ENCODE peak calls at places on chromosomes 11 and 22, in nine cellular contexts. G, Z, A, Y, H, L, U, E and T are unnamed samples.

GRCh38 chr11:19087658-19088057 is 27.1 kb upstream of the MRGPRX2 start:
- DNase-seq in U (no peak), H (no peak), Y (no peak), L (peak; percentile 96), G (no peak), A (no peak), Z (no peak), E (no peak), T (no peak)

GRCh38 chr11:45665206-45665932 is at the start of gene CHST1:
- DNase-seq in Y (no peak), G (no peak), Z (peak; percentile 56), A (no peak), U (no peak), L (no peak), E (peak; percentile 55), H (peak; percentile 77), T (peak; percentile 62)

GRCh38 chr22:30628491-30628890 is 7.1 kb upstream of the SLC35E4 start:
- DNase-seq in U (no peak), L (no peak), Y (no peak), E (no peak), Z (peak; percentile 16), G (no peak), H (no peak), A (no peak), T (peak; percentile 61)

GRCh38 chr11:110929129-110929528 is 216.9 kb upstream of the ARHGAP20 start:
- DNase-seq in L (no peak), Z (no peak), E (no peak), H (no peak), Y (no peak), G (no peak), U (no peak), A (no peak), T (no peak)

GRCh38 chr11:19576054-19576453 is 136.6 kb upstream of the NAV2 start:
- DNase-seq in Z (no peak), H (no peak), E (no peak), A (no peak), G (no peak), L (no peak), U (no peak), Y (no peak), T (no peak)

GRCh38 chr22:19800761-19801244 is 40.2 kb downstream of the TBX1 start:
- DNase-seq in L (no peak), A (no peak), G (no peak), Z (no peak), E (no peak), Y (no peak), H (peak; percentile 67), U (no peak), T (peak; percentile 41)

GRCh38 chr11:125343086-125343731 is 152.9 kb downstream of the FEZ1 start:
- DNase-seq in A (no peak), E (no peak), H (no peak), L (no peak), G (no peak), Z (peak; percentile 10), U (no peak), Y (no peak), T (no peak)

GRCh38 chr22:24894220-24894975 is 52.1 kb downstream of the LHFPL7 start:
- DNase-seq in E (peak; percentile 83), Y (no peak), U (no peak), A (no peak), G (no peak), L (peak; percentile 92), H (peak; percentile 93), Z (peak; percentile 91), T (peak; percentile 87)

GRCh38 chr11:2420502-2421225 is 20.1 kb downstream of the TSSC4 start:
- DNase-seq in L (peak; percentile 22), H (peak; percentile 86), U (no peak), A (peak; percentile 92), G (peak; percentile 70), Y (peak; percentile 69), E (peak; percentile 66), Z (peak; percentile 80), T (peak; percentile 74)

GRCh38 chr11:68279676-68280075 is 7.9 kb upstream of the C11orf24 start:
- DNase-seq in Y (no peak), A (no peak), H (no peak), G (no peak), L (no peak), E (no peak), U (no peak), Z (no peak), T (no peak)

GRCh38 chr22:40506762-40507161 is 129.8 kb downstream of the MRTFA start:
- DNase-seq in A (no peak), G (no peak), H (no peak), U (no peak), Z (no peak), E (no peak), L (no peak), Y (no peak), T (no peak)

GRCh38 chr22:37880668-37881440 is 25.2 kb upstream of the MICALL1 start:
- DNase-seq in H (no peak), G (no peak), A (no peak), U (no peak), E (no peak), L (peak; percentile 26), Y (no peak), Z (no peak), T (no peak)

GRCh38 chr11:87114093-87114492 is 76.4 kb downstream of the TMEM135 start:
- DNase-seq in H (no peak), G (no peak), L (no peak), Y (no peak), U (no peak), Z (no peak), E (no peak), A (no peak), T (no peak)

GRCh38 chr11:63670738-63671321 is 346 bp downstream of the ATL3 start:
- DNase-seq in L (no peak), U (no peak), A (peak; percentile 73), Y (peak; percentile 13), Z (peak; percentile 66), E (peak; percentile 56), G (peak; percentile 28), H (peak; percentile 72), T (peak; percentile 58)

GRCh38 chr11:10460611-10461275 is 5.7 kb downstream of the AMPD3 start:
- DNase-seq in Y (no peak), E (no peak), G (no peak), U (no peak), H (no peak), A (no peak), L (no peak), Z (no peak), T (no peak)

GRCh38 chr22:26798433-26799065 is 141.2 kb downstream of the MIAT start:
- DNase-seq in H (no peak), E (no peak), A (no peak), L (no peak), Y (no peak), Z (no peak), U (no peak), G (no peak), T (no peak)

GRCh38 chr11:84714316-84714780 is 912.8 kb downstream of the DLG2 start:
- DNase-seq in U (no peak), Y (peak; percentile 45), E (no peak), H (peak; percentile 59), Z (peak; percentile 45), G (no peak), A (peak; percentile 89), L (no peak), T (peak; percentile 50)

GRCh38 chr22:49021097-49021925 is 806.4 kb downstream of the BRD1 start:
- DNase-seq in Z (no peak), G (no peak), H (peak; percentile 25), Y (no peak), A (no peak), L (no peak), U (no peak), E (no peak), T (peak; percentile 3)

GRCh38 chr11:65185869-65186341 is 4.2 kb downstream of the CAPN1 start:
- DNase-seq in Z (no peak), U (no peak), E (no peak), G (no peak), L (no peak), H (no peak), Y (no peak), A (peak; percentile 54), T (no peak)

GRCh38 chr11:122711831-122712378 is 56.4 kb downstream of the UBASH3B start:
- DNase-seq in A (no peak), G (no peak), Z (peak; percentile 39), E (no peak), Y (no peak), L (peak; percentile 92), H (no peak), U (no peak), T (no peak)

GRCh38 chr22:22752556-22753477 is 108.4 kb downstream of the GGTLC2 start:
- DNase-seq in G (peak; percentile 23), Z (no peak), E (no peak), A (no peak), U (no peak), H (no peak), L (no peak), Y (no peak), T (peak; percentile 47)

GRCh38 chr22:46012881-46013281 is 35.9 kb upstream of the WNT7B start:
- DNase-seq in G (no peak), E (peak; percentile 47), U (no peak), H (peak; percentile 64), L (no peak), Y (no peak), A (no peak), Z (no peak), T (peak; percentile 28)

GRCh38 chr11:60835472-60835871 is 6.4 kb upstream of the CCDC86 start:
- DNase-seq in L (peak; percentile 65), Z (no peak), U (no peak), Y (no peak), A (no peak), H (no peak), G (no peak), E (no peak), T (no peak)

GRCh38 chr11:56916609-56917008 is 72.1 kb upstream of the OR5AK2 start:
- DNase-seq in Z (no peak), H (no peak), U (no peak), Y (no peak), G (no peak), E (no peak), A (no peak), L (no peak), T (no peak)

GRCh38 chr11:96088914-96089313 is 165.0 kb upstream of the MTMR2 start:
- DNase-seq in U (no peak), Z (no peak), L (no peak), H (no peak), E (no peak), A (no peak), Y (no peak), G (no peak), T (no peak)

GRCh38 chr11:14584595-14584994 is 59.0 kb upstream of the PDE3B start:
- DNase-seq in E (no peak), U (no peak), Y (no peak), A (no peak), G (no peak), L (no peak), H (no peak), Z (no peak), T (no peak)